ENCODE peak calls at places on chromosomes 5 and 9, in four cellular contexts. One of them, this sample, is unnamed.

GRCh38 chr5:72555871-72556270 is 48.7 kb upstream of the ZNF366 start:
- DNase-seq in uterus: no peak
- DNase-seq in activated CD4-positive, alpha-beta T cell treated with anti-CD3 and anti-CD28 coated beads for 4 hours: no peak
- DNase-seq in left ventricle myocardium superior: no peak
- DNase-seq in this sample: no peak

GRCh38 chr5:38265546-38266179 is 7.3 kb downstream of the EGFLAM start:
- DNase-seq in uterus: peak
- DNase-seq in activated CD4-positive, alpha-beta T cell treated with anti-CD3 and anti-CD28 coated beads for 4 hours: peak
- DNase-seq in left ventricle myocardium superior: peak
- DNase-seq in this sample: peak

GRCh38 chr9:125462766-125463384 is 201.2 kb downstream of the GAPVD1 start:
- DNase-seq in activated CD4-positive, alpha-beta T cell treated with anti-CD3 and anti-CD28 coated beads for 4 hours: no peak
- DNase-seq in uterus: no peak
- DNase-seq in left ventricle myocardium superior: no peak
- DNase-seq in this sample: no peak

GRCh38 chr5:168020522-168021294 is 270.7 kb upstream of the WWC1 start:
- DNase-seq in uterus: no peak
- DNase-seq in activated CD4-positive, alpha-beta T cell treated with anti-CD3 and anti-CD28 coated beads for 4 hours: no peak
- DNase-seq in left ventricle myocardium superior: no peak
- DNase-seq in this sample: no peak

GRCh38 chr9:131621551-131622321 is 76.4 kb downstream of the PRRT1B start:
- DNase-seq in uterus: no peak
- DNase-seq in activated CD4-positive, alpha-beta T cell treated with anti-CD3 and anti-CD28 coated beads for 4 hours: no peak
- DNase-seq in left ventricle myocardium superior: peak
- DNase-seq in this sample: no peak

GRCh38 chr5:149445739-149446369 is 66.8 kb upstream of the IL17B start:
- DNase-seq in left ventricle myocardium superior: no peak
- DNase-seq in activated CD4-positive, alpha-beta T cell treated with anti-CD3 and anti-CD28 coated beads for 4 hours: no peak
- DNase-seq in uterus: peak
- DNase-seq in this sample: no peak

GRCh38 chr5:91229031-91229623 is 154.0 kb downstream of the ARRDC3 start:
- DNase-seq in left ventricle myocardium superior: no peak
- DNase-seq in uterus: no peak
- DNase-seq in activated CD4-positive, alpha-beta T cell treated with anti-CD3 and anti-CD28 coated beads for 4 hours: no peak
- DNase-seq in this sample: no peak

GRCh38 chr9:21205204-21205603 is 1.7 kb downstream of the IFNA10 start:
- DNase-seq in activated CD4-positive, alpha-beta T cell treated with anti-CD3 and anti-CD28 coated beads for 4 hours: no peak
- DNase-seq in uterus: no peak
- DNase-seq in left ventricle myocardium superior: no peak
- DNase-seq in this sample: no peak

GRCh38 chr9:71681708-71682268 is 86.5 kb downstream of the CEMIP2 start:
- DNase-seq in uterus: no peak
- DNase-seq in left ventricle myocardium superior: no peak
- DNase-seq in activated CD4-positive, alpha-beta T cell treated with anti-CD3 and anti-CD28 coated beads for 4 hours: no peak
- DNase-seq in this sample: no peak

GRCh38 chr5:109063223-109063622 is 315.5 kb downstream of the FER start:
- DNase-seq in left ventricle myocardium superior: no peak
- DNase-seq in uterus: no peak
- DNase-seq in activated CD4-positive, alpha-beta T cell treated with anti-CD3 and anti-CD28 coated beads for 4 hours: no peak
- DNase-seq in this sample: no peak

GRCh38 chr9:77386187-77386586 is 208.9 kb downstream of the VPS13A start:
- DNase-seq in left ventricle myocardium superior: no peak
- DNase-seq in activated CD4-positive, alpha-beta T cell treated with anti-CD3 and anti-CD28 coated beads for 4 hours: no peak
- DNase-seq in uterus: no peak
- DNase-seq in this sample: no peak

GRCh38 chr5:179166171-179166885 is 106.2 kb downstream of the ZNF354C start:
- DNase-seq in uterus: no peak
- DNase-seq in left ventricle myocardium superior: no peak
- DNase-seq in activated CD4-positive, alpha-beta T cell treated with anti-CD3 and anti-CD28 coated beads for 4 hours: no peak
- DNase-seq in this sample: no peak

GRCh38 chr5:52769061-52769460 is 18.7 kb upstream of the ITGA1 start:
- DNase-seq in uterus: no peak
- DNase-seq in activated CD4-positive, alpha-beta T cell treated with anti-CD3 and anti-CD28 coated beads for 4 hours: no peak
- DNase-seq in left ventricle myocardium superior: no peak
- DNase-seq in this sample: no peak

GRCh38 chr9:16652511-16653101 is 217.9 kb downstream of the BNC2 start:
- DNase-seq in left ventricle myocardium superior: no peak
- DNase-seq in uterus: no peak
- DNase-seq in activated CD4-positive, alpha-beta T cell treated with anti-CD3 and anti-CD28 coated beads for 4 hours: no peak
- DNase-seq in this sample: no peak

GRCh38 chr9:16032799-16033198 is 480.0 kb downstream of the CCDC171 start:
- DNase-seq in activated CD4-positive, alpha-beta T cell treated with anti-CD3 and anti-CD28 coated beads for 4 hours: no peak
- DNase-seq in left ventricle myocardium superior: no peak
- DNase-seq in uterus: no peak
- DNase-seq in this sample: no peak